ENCODE peak calls at places on chromosomes 1 and 21, in four cellular contexts. One of them, this sample, is unnamed.

GRCh38 chr1:240149488-240150094 is 57.9 kb downstream of the FMN2 start:
- DNase-seq in stimulated activated CD8-positive, alpha-beta memory T cell treated with anti-CD3 and anti-CD28 coated beads, Interleukin-4, amount 100 ng/mL, for 1 hour: no peak
- DNase-seq in EH: peak
- DNase-seq in COR-L47: peak
- DNase-seq in this sample: peak

GRCh38 chr21:18384771-18385170 is 18.8 kb downstream of the TMPRSS15 start:
- DNase-seq in COR-L47: peak
- DNase-seq in stimulated activated CD8-positive, alpha-beta memory T cell treated with anti-CD3 and anti-CD28 coated beads, Interleukin-4, amount 100 ng/mL, for 1 hour: no peak
- DNase-seq in EH: no peak
- DNase-seq in this sample: peak

GRCh38 chr1:8061210-8061609 is 35.1 kb upstream of the ERRFI1 start:
- DNase-seq in COR-L47: no peak
- DNase-seq in stimulated activated CD8-positive, alpha-beta memory T cell treated with anti-CD3 and anti-CD28 coated beads, Interleukin-4, amount 100 ng/mL, for 1 hour: no peak
- DNase-seq in EH: peak
- DNase-seq in this sample: no peak

GRCh38 chr1:53410100-53410541 is 49.1 kb upstream of the DMRTB1 start:
- DNase-seq in stimulated activated CD8-positive, alpha-beta memory T cell treated with anti-CD3 and anti-CD28 coated beads, Interleukin-4, amount 100 ng/mL, for 1 hour: no peak
- DNase-seq in EH: peak
- DNase-seq in COR-L47: no peak
- DNase-seq in this sample: no peak

GRCh38 chr1:26405281-26405915 is 5.2 kb upstream of the LIN28A start:
- DNase-seq in COR-L47: no peak
- DNase-seq in EH: peak
- DNase-seq in stimulated activated CD8-positive, alpha-beta memory T cell treated with anti-CD3 and anti-CD28 coated beads, Interleukin-4, amount 100 ng/mL, for 1 hour: no peak
- DNase-seq in this sample: no peak

GRCh38 chr1:76059461-76059860 is 15.1 kb upstream of the ST6GALNAC3 start:
- DNase-seq in COR-L47: peak
- DNase-seq in EH: no peak
- DNase-seq in stimulated activated CD8-positive, alpha-beta memory T cell treated with anti-CD3 and anti-CD28 coated beads, Interleukin-4, amount 100 ng/mL, for 1 hour: no peak
- DNase-seq in this sample: peak

GRCh38 chr1:53850082-53850673 is 12.1 kb upstream of the NDC1 start:
- DNase-seq in COR-L47: no peak
- DNase-seq in stimulated activated CD8-positive, alpha-beta memory T cell treated with anti-CD3 and anti-CD28 coated beads, Interleukin-4, amount 100 ng/mL, for 1 hour: no peak
- DNase-seq in EH: no peak
- DNase-seq in this sample: no peak

GRCh38 chr1:114524933-114525332 is 13.9 kb upstream of the TRIM33 start:
- DNase-seq in stimulated activated CD8-positive, alpha-beta memory T cell treated with anti-CD3 and anti-CD28 coated beads, Interleukin-4, amount 100 ng/mL, for 1 hour: no peak
- DNase-seq in EH: no peak
- DNase-seq in COR-L47: no peak
- DNase-seq in this sample: no peak

This sample was measured in midbrain.